ENCODE peak calls at places on chromosomes 4 and X, in nine cellular contexts. D is WTC11; U is T-helper 1 cell; Z is activated CD8-positive, alpha-beta memory T cell treated with anti-CD3 and anti-CD28 coated beads, Interleukin-2, amount 10 ng/mL, durations not matched to agents 7 days and 5 days; T is myocyte; B is SK-MEL-5; Q is lung microvascular endothelial cell; F is stimulated activated CD4-positive, alpha-beta T cell treated with anti-CD3 and anti-CD28 coated beads, Interleukin-4, amount 100 ng/mL, for 1 hour; X is GM12891. J is an unnamed sample.

GRCh38 chr4:82797048-82797590 is 1.5 kb downstream of the SCD5 start:
- DNase-seq in D (peak), U (no peak), Z (no peak), T (no peak), B (peak), Q (peak), F (no peak), X (no peak), J (no peak)

GRCh38 chr4:91280551-91281290 is 1023.0 kb upstream of the GRID2 start:
- DNase-seq in D (no peak), U (no peak), Z (no peak), T (no peak), B (no peak), Q (no peak), F (no peak), X (no peak), J (no peak)

GRCh38 chr4:123786955-123787354 is 390.4 kb downstream of the SPRY1 start:
- DNase-seq in D (no peak), U (no peak), Z (no peak), T (peak), B (no peak), Q (no peak), F (no peak), X (no peak), J (no peak)

GRCh38 chr4:39046243-39046642 is 14.0 kb upstream of the TMEM156 start:
- DNase-seq in D (no peak), U (no peak), Z (no peak), T (no peak), B (no peak), Q (no peak), F (peak), X (no peak), J (no peak)

GRCh38 chr4:84499065-84499982 is at the start of gene NKX6-1:
- DNase-seq in D (peak), U (no peak), Z (no peak), T (peak), B (peak), Q (peak), F (no peak), X (no peak), J (peak)

GRCh38 chr4:40193018-40193571 is 3.7 kb upstream of the RHOH start:
- DNase-seq in D (no peak), U (no peak), Z (peak), T (no peak), B (no peak), Q (no peak), F (peak), X (no peak), J (no peak)

GRCh38 chr4:169252339-169253086 is 18.2 kb downstream of the SH3RF1 start:
- DNase-seq in D (no peak), U (no peak), Z (no peak), T (no peak), B (no peak), Q (peak), F (no peak), X (no peak), J (no peak)

GRCh38 chr4:140152760-140153418 is 1.1 kb downstream of the MAML3 start:
- DNase-seq in D (peak), U (peak), Z (peak), T (peak), B (peak), Q (peak), F (peak), X (peak), J (no peak)

GRCh38 chrX:18676470-18676869 is 4.6 kb upstream of the RS1 start:
- DNase-seq in D (peak), U (no peak), Z (no peak), T (peak), B (peak), Q (peak), F (no peak), X (no peak), J (no peak)

GRCh38 chr4:7726665-7727413 is 212.8 kb downstream of the AFAP1 start:
- DNase-seq in D (no peak), U (no peak), Z (no peak), T (no peak), B (no peak), Q (no peak), F (no peak), X (no peak), J (no peak)

GRCh38 chr4:186161138-186161537 is 30.2 kb upstream of the CYP4V2 start:
- DNase-seq in D (no peak), U (no peak), Z (peak), T (no peak), B (no peak), Q (no peak), F (peak), X (peak), J (no peak)

J was measured in NCI-H1694.